ENCODE peak calls at places on chromosomes 12 and 14, in five cellular contexts. K is K562, F is SK-N-SH, B is GM12891, Y is HepG2. Z is an unnamed sample.

GRCh38 chr12:64232201-64232600 is 10.1 kb upstream of the KICS2 start:
- DNase-seq in K (no peak), Y (no peak), B (no peak), F (no peak), Z (no peak)

GRCh38 chr12:39010406-39010805 is 105.0 kb upstream of the CPNE8 start:
- DNase-seq in F (no peak), Y (no peak), K (no peak), B (no peak), Z (no peak)

GRCh38 chr14:104239866-104240301 is 101.5 kb downstream of the KIF26A start:
- DNase-seq in Y (no peak), K (no peak), F (peak; percentile 34), B (no peak), Z (no peak)

GRCh38 chr14:48193893-48194292 is 518.5 kb upstream of the MDGA2 start:
- DNase-seq in Y (no peak), F (no peak), B (no peak), K (no peak), Z (no peak)

GRCh38 chr12:6225630-6226001 is 25.4 kb downstream of the CD9 start:
- DNase-seq in Y (no peak), K (no peak), B (no peak), F (no peak), Z (no peak)

GRCh38 chr14:65370890-65371289 is 41.6 kb upstream of the FUT8 start:
- DNase-seq in K (no peak), F (no peak), B (no peak), Y (no peak), Z (no peak)

GRCh38 chr14:77986808-77987207 is 183.4 kb upstream of the NRXN3 start:
- DNase-seq in Y (no peak), K (no peak), F (no peak), B (no peak), Z (no peak)

GRCh38 chr14:88831285-88831684 is 6.8 kb downstream of the TTC8 start:
- DNase-seq in Y (no peak), F (no peak), K (no peak), B (no peak), Z (no peak)

GRCh38 chr14:106883218-106883692 is 1356.9 kb downstream of the TMEM121 start:
- DNase-seq in B (no peak), K (peak; percentile 21), F (peak; percentile 27), Y (peak; percentile 39), Z (no peak)

GRCh38 chr14:62097824-62098223 is 335.6 kb downstream of the SNAPC1 start:
- DNase-seq in K (no peak), F (no peak), Y (no peak), B (no peak), Z (no peak)

GRCh38 chr14:62101189-62101588 is 339.0 kb downstream of the SNAPC1 start:
- DNase-seq in F (no peak), B (no peak), K (no peak), Y (no peak), Z (no peak)

GRCh38 chr14:62099091-62099490 is 336.9 kb downstream of the SNAPC1 start:
- DNase-seq in K (no peak), F (no peak), Y (no peak), B (no peak), Z (no peak)

GRCh38 chr14:62098357-62098756 is 336.1 kb downstream of the SNAPC1 start:
- DNase-seq in Y (no peak), B (no peak), F (no peak), K (no peak), Z (no peak)

DNA sequence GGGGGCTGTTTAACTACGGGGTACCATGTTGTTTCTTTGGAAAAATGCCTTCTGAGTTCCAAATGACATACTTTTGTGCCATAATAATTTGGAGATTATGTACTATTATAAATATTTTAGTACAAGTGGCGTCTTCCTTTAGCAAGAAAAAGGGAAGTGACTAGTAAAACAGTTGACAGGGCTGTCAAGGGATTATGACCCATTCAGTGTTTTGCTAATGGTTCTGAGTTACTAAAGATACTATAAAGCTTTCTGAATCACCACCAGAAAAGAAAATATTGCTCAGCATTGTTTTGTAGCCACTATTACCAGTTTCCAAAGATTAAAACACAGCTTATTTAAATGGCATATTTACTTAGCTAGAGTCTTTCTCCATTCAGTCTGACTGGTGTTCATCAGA is 334.9 kb downstream of the SNAPC1 start:
- DNase-seq in F (no peak), K (no peak), Y (no peak), B (no peak), Z (no peak)
- TF ChIP-seq POLR2AphosphoS5 in F (no peak), K (no peak), Y (no peak), B (no peak), Z (no peak)

GRCh38 chr12:52975820-52976573 is 27.1 kb downstream of the KRT18 start:
- DNase-seq in B (no peak), Y (peak; percentile 68), K (no peak), F (no peak), Z (no peak)

GRCh38 chr12:52971701-52972329 is 22.9 kb downstream of the KRT18 start:
- DNase-seq in F (no peak), K (no peak), B (no peak), Y (peak; percentile 49), Z (no peak)

GRCh38 chr12:52977195-52977594 is 28.3 kb downstream of the KRT18 start:
- DNase-seq in B (no peak), K (no peak), Y (no peak), F (no peak), Z (no peak)

GRCh38 chr12:52976574-52977071 is 27.7 kb downstream of the KRT18 start:
- DNase-seq in F (no peak), Y (no peak), B (no peak), K (no peak), Z (no peak)

DNA sequence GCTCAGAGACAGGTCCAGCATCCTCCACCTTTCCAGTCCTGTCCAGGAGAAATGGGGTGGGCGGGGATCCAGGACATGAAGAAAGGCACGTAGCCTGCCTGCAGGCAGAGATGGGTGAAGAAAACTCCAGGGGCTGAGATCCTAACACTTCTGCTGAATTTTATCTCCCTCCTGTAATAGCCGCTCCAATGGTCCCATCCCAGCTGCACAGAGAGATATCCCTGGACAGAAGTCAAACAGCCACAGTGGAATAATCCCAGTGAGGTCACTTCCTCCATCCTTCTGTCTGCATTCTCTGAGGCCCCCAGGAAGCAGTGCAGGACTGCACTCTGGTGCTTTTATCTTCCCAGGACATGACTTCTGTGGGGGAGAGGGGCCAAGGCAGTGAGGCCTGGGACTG is 26.3 kb downstream of the KRT18 start:
- DNase-seq in F (no peak), K (no peak), B (no peak), Y (peak; percentile 57), Z (no peak)
- TF ChIP-seq TAF1 in F (no peak), K (no peak), B (no peak), Y (no peak), Z (no peak)

DNA sequence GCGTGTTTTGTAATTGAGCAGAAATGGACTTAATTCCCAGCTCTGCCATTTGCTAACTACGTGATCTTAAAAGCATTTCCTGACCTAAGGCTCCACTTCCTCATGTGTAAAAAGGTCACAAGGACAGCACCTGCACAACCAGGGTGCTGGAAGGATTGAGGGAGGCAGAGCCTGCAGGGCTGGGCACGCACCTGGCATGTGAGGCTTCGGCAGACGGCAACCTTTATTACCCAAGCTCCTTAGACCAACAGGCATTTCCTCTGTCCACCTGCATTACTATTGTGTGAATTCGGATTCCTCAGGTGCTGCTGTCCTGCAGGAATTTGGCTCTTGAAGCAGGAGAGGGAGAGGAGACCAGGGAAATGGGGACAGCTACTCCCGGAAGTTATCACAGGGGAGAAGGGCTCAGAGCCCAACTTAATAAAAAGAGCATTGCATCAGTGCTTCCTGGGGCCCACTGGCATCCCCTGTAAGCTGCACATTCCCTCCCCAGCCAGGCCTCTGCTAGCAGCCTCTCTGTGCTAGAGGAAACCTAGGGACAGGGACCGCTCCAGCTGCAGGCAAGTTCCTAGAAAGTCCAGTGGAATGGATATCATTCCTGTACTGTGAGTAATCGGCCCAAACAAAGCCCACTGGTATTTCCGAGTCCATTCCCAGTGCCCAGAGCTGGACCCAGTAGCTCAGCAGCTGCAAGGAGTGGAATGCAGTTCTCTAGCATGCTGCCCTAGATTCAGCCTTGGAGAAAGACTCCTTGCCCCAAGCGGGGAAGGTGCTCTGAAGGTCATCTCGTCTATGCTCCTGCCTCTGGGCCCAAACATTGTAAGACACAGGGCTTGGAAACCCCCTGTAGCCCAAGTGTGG is 157.1 kb upstream of the CCND2 start:
- DNase-seq in F (no peak), K (no peak), B (no peak), Y (peak; percentile 19), Z (no peak)
- TF ChIP-seq POLR2AphosphoS5 in F (no peak), K (no peak), B (no peak), Y (no peak), Z (no peak)

GRCh38 chr14:22539831-22540230 is 49.2 kb downstream of the DAD1 start:
- DNase-seq in B (no peak), Y (no peak), F (no peak), K (no peak), Z (no peak)
- TF ChIP-seq TAF1 in B (no peak), Y (no peak), F (no peak), K (no peak), Z (no peak)

DNA sequence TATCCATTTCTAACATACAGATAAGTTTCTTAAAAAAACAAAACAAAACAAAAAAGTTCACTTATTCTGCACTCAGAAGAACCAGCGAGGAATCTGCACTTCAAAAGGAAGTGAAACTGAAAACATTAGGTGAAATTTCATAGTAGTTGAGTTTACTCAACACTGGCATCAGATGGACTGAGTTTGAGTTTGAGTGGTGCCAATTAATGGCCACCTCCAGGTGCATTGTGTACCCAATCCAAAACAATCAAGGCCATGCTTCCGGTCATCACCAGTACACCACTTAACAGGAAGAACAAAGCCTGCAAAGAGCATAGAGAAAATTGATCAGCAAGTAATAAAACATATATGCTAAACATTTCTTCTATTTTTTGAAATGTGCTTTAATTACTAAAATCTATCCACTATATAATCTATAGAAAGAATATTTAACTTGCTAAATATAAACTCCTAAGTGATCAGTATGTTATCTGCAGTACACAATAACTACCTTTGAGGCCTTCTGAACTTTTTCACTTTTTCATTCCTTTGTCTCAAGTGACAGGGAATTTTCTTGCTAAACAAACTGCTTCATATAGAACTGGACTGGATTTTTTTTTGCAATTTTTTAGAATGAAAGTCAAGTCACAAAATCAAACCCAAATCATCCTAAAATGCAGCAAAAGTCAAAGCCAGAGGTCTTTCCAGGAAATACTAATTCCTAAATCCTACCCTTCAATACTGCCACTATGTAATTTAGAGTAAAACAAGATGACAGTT is 11.5 kb downstream of the SLC38A2 start:
- DNase-seq in F (no peak), K (no peak), Y (no peak), B (no peak), Z (no peak)
- TF ChIP-seq POLR2AphosphoS5 in F (no peak), K (no peak), Y (peak; percentile 69), B (peak; percentile 29), Z (no peak)

DNA sequence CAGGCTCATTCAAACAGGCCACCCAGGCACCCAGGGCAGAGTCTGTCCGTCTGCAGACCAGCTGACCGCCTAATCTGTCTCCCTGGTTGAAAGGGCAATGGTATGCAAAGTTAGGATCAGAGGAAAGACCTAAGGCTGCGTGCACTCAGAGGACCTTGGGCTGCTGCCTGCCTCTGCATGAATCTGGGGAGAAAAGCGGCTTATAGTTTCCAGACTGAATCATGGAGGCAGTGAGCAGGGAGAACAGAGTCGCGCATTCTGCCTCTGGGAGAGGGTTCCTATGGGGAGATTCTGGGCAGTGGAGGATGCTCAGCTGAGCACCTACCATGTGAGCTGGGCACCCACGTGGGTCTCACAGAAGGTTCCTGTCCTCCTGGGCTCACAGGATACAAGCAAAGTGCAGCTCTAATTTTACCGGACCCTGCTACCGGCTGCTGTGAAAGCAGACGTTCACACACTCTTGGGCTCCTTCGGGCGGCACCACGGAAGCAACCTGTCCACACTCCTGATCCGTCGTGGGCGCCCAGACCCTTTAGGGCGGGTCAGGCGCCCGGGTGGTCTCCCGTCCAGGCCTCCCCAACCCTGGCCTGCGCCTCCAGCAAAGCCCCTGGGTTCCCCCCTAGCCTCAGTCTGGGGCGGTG is 776 bp downstream of the SCARB1 start:
- DNase-seq in Y (no peak), K (no peak), B (no peak), F (peak; percentile 70), Z (no peak)
- TF ChIP-seq TAF1 in Y (no peak), K (no peak), B (no peak), F (no peak), Z (no peak)

GRCh38 chr14:55028066-55028465 is 1.0 kb downstream of the SOCS4 start:
- DNase-seq in F (peak; percentile 11), B (no peak), K (no peak), Y (no peak), Z (no peak)
- TF ChIP-seq POLR2AphosphoS5 in F (no peak), B (no peak), K (no peak), Y (no peak), Z (no peak)

Z was measured in GM12892.